ENCODE peak calls at places on chromosomes 7 and 10, in six cellular contexts. K, V, J, F, L and O are unnamed samples.

GRCh38 chr7:140983802-140984201 is 30.9 kb downstream of the MRPS33 start:
- DNase-seq in L (peak), F (no peak), K (no peak), V (no peak), J (peak), O (no peak)

GRCh38 chr10:123743441-123744225 is 77.5 kb downstream of the GPR26 start:
- DNase-seq in F (no peak), L (peak), V (no peak), J (no peak), K (no peak), O (no peak)

GRCh38 chr10:32207544-32207943 is 139.4 kb downstream of the EPC1 start:
- DNase-seq in L (peak), K (peak), J (peak), V (peak), F (no peak), O (peak)

GRCh38 chr7:157480651-157481050 is 143.8 kb downstream of the DNAJB6 start:
- DNase-seq in J (no peak), F (no peak), L (no peak), K (no peak), V (no peak), O (no peak)

GRCh38 chr7:113715981-113716870 is 202.6 kb downstream of the PPP1R3A start:
- DNase-seq in J (no peak), L (no peak), F (no peak), K (no peak), V (no peak), O (no peak)

GRCh38 chr10:95233377-95234034 is 39.5 kb downstream of the ACSM6 start:
- DNase-seq in L (no peak), K (no peak), V (no peak), F (no peak), J (no peak), O (no peak)

GRCh38 chr7:150978136-150978789 is at the start of gene KCNH2:
- DNase-seq in F (no peak), V (no peak), K (no peak), J (no peak), L (no peak), O (no peak)

GRCh38 chr10:3225589-3225988 is 53.0 kb upstream of the PITRM1 start:
- DNase-seq in J (peak), L (peak), V (no peak), K (no peak), F (no peak), O (peak)

GRCh38 chr7:11193131-11193867 is 219.6 kb downstream of the PHF14 start:
- DNase-seq in V (no peak), K (peak), J (peak), L (peak), F (no peak), O (no peak)

GRCh38 chr7:55133630-55134392 is 115.0 kb downstream of the EGFR start:
- DNase-seq in F (peak), J (peak), L (peak), K (peak), V (no peak), O (peak)

GRCh38 chr10:114261116-114261515 is 22.1 kb downstream of the VWA2 start:
- DNase-seq in L (no peak), K (no peak), V (no peak), F (no peak), J (peak), O (peak)

GRCh38 chr10:118045842-118046490 is 775 bp downstream of the RAB11FIP2 start:
- DNase-seq in K (no peak), L (peak), V (peak), F (peak), J (peak), O (peak)

GRCh38 chr7:93146036-93146435 is 2.1 kb downstream of the SAMD9L start:
- DNase-seq in F (no peak), K (no peak), L (no peak), V (no peak), J (no peak), O (no peak)
- H3K4me3 ChIP-seq in F (no peak), K (no peak), L (no peak), V (no peak), J (no peak), O (no peak)

GRCh38 chr7:121603886-121604285 is 207.8 kb upstream of the FAM3C start:
- DNase-seq in F (no peak), K (no peak), V (no peak), J (no peak), L (no peak), O (no peak)
- H3K4me3 ChIP-seq in F (no peak), K (no peak), V (no peak), J (no peak), L (no peak), O (no peak)

DNA sequence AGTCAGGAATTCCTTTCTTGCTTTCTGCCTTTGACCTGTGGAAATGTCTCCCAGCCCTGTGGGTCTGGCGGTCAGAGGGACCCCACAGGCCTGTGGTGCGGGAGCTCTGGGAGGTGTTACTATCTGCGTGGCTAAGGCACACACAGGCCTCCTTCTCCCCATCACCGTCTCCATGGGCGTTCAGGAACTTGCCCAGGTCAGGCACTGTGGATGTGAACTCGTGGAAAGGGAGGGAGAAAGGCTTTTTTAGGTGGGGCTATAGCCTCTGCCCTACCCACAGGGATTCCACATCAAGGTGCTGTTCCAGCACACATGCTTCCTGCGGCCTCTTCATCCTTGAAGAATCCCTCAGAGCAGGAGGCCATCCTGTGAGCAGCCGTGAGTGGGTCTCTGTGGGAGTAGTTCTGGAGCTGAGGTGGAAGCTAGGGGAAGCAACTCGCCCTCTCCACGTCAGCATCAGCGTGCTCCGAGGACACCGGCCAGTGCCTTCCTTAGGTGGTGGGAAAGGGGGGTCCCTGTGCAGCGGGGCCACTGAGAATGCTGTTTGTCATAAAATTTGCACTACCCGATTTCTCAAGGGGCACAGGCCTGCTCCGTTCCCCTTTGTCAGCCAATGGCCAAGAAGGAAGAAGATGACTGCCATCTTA is 7.5 kb upstream of the ATP6V0E2 start:
- DNase-seq in J (no peak), L (no peak), V (no peak), K (no peak), F (no peak), O (no peak)
- H3K4me3 ChIP-seq in J (no peak), L (no peak), V (no peak), K (no peak), F (no peak), O (no peak)

DNA sequence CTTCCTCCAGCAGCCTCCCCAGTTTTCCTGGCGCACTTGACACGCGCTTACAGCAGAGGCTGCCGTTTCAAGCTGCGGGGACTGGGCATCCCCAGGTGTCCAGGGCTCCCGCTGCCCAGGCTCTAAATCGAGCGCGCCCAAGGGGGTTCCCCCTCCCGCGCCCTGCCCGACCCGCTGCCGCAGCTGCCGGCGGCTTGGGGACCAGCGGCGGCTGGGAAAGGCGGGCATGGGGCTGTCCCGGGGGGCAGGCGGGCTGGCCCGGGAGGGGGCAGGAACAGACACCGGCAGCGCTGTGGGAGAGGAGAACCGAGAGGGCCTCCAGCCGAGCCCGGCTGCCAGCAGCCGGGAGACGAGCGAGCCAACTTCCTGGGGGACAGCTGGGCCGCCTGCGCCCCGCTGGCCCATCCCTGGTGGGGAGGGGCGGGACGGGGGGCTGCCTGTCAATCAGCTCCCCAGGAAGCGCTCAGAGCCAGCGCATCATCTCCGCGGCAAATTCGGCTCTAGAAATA is 14.9 kb downstream of the GRID2IP start:
- DNase-seq in K (no peak), V (no peak), J (no peak), F (no peak), L (no peak), O (no peak)
- H3K4me3 ChIP-seq in K (no peak), V (no peak), J (peak), F (peak), L (no peak), O (peak)